ENCODE peak calls at places on chromosomes 16 and 17, in eight cellular contexts. W, U, T, E, K, C, N and A are unnamed samples.
A peak's percentile ranks its signal among the peaks of the same experiment; 100 is the strongest.

GRCh38 chr16:17379121-17379571 is 91.6 kb downstream of the XYLT1 start:
- DNase-seq in N (peak; percentile 88), E (no peak), T (no peak), W (no peak), U (peak; percentile 25), K (no peak), C (no peak), A (no peak)

GRCh38 chr16:15765880-15766279 is 90.9 kb downstream of the MYH11 start:
- DNase-seq in K (peak; percentile 62), E (peak; percentile 84), U (peak; percentile 48), W (peak; percentile 29), T (no peak), C (no peak), N (peak; percentile 48), A (peak; percentile 41)

GRCh38 chr17:2435852-2436251 is 35.0 kb upstream of the MNT start:
- DNase-seq in K (no peak), C (no peak), W (no peak), E (no peak), N (no peak), T (no peak), U (no peak), A (no peak)

GRCh38 chr16:26987631-26988030 is 79.1 kb upstream of the C16orf82 start:
- DNase-seq in W (no peak), N (peak; percentile 84), C (no peak), T (no peak), K (no peak), U (peak; percentile 51), E (no peak), A (no peak)

GRCh38 chr16:65111306-65111705 is 10.6 kb downstream of the CDH11 start:
- DNase-seq in U (no peak), W (no peak), N (no peak), T (no peak), E (no peak), K (peak; percentile 88), C (no peak), A (no peak)

GRCh38 chr16:69243479-69243878 is 56.5 kb downstream of the SNTB2 start:
- DNase-seq in U (peak; percentile 38), E (no peak), W (no peak), C (no peak), K (no peak), N (peak; percentile 82), T (no peak), A (no peak)

GRCh38 chr17:43702636-43703035 is 40.9 kb upstream of the MEOX1 start:
- DNase-seq in W (no peak), E (peak; percentile 56), T (no peak), K (no peak), U (no peak), C (no peak), N (no peak), A (no peak)

GRCh38 chr16:76345093-76345735 is 68.0 kb downstream of the CNTNAP4 start:
- DNase-seq in T (peak; percentile 80), U (peak; percentile 99), W (no peak), K (no peak), C (no peak), N (no peak), E (no peak), A (peak; percentile 6)

GRCh38 chr17:43020789-43021738 is 1.1 kb downstream of the VAT1 start:
- DNase-seq in T (peak; percentile 85), E (peak; percentile 84), C (no peak), N (peak; percentile 77), W (no peak), U (peak; percentile 76), K (peak; percentile 40), A (peak; percentile 47)

GRCh38 chr16:25093208-25094061 is 18.1 kb upstream of the LCMT1 start:
- DNase-seq in C (no peak), W (no peak), K (no peak), E (peak; percentile 93), N (no peak), U (no peak), T (no peak), A (no peak)

GRCh38 chr17:8159459-8160223 is 3.1 kb downstream of the VAMP2 start:
- DNase-seq in N (no peak), K (no peak), E (no peak), C (no peak), U (no peak), W (no peak), T (no peak), A (no peak)

GRCh38 chr16:68719993-68720489 is 17.1 kb upstream of the CDH1 start:
- DNase-seq in T (no peak), K (no peak), N (no peak), W (no peak), U (no peak), E (no peak), C (no peak), A (no peak)

GRCh38 chr16:69812213-69813014 is 50.3 kb downstream of the WWP2 start:
- DNase-seq in W (no peak), E (no peak), K (peak; percentile 54), T (no peak), N (no peak), U (no peak), C (no peak), A (peak; percentile 29)

GRCh38 chr17:47251421-47251940 is 2.1 kb upstream of the ITGB3 start:
- DNase-seq in T (no peak), U (no peak), W (no peak), K (no peak), E (no peak), N (no peak), C (no peak), A (no peak)

DNA sequence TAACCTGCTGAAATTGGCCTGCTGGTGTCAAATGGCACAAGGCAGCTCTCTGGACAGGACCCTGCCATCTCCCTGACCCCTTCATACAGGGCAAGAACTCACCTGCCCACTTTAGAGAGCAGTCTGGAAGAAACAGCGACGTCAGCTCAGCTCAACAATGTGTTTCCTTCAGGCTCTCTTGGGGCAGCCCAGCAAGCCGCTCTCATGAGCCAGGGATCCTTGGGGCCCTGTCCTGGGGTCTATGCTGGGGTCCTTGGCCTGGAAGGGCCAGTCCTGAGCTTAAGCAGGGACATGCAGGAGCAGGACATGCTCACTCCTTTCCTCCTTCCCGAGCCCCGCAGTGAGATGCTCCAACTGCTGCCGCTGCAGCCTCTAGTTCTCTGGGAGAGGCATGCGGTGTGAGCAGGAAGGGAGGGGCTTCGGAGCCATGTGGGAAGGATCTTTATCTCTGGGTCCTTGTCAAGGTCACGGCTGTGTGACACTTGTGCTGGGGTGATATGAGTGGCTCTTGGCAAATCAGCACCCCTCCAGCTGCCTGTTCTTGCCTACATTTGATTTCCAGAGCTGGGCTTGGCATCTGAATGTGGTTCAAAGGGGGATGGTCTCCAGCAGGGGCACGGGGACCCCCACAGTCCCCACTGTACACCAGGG is 3.4 kb downstream of the C1QTNF1 start:
- DNase-seq in C (no peak), U (peak; percentile 37), T (no peak), N (no peak), W (no peak), E (no peak), K (no peak), A (no peak)
- H3K4me3 ChIP-seq in C (peak overlapping the region; percentile 79), U (peak overlapping the region; percentile 86), T (peak overlapping the region; percentile 7), N (no peak overlapping the region), W (no peak overlapping the region), E (no peak overlapping the region), K (peak overlapping the region; percentile 56), A (no peak overlapping the region)

GRCh38 chr17:57868007-57868774 is 18.3 kb upstream of the MRPS23 start:
- DNase-seq in U (peak; percentile 85), E (peak; percentile 96), W (no peak), T (peak; percentile 86), C (peak; percentile 69), K (peak; percentile 93), N (peak; percentile 93), A (peak; percentile 95)
- TF ChIP-seq CTCF in U (peak; percentile 53), E (peak; percentile 8), W (peak; percentile 39), T (peak; percentile 48), C (peak; percentile 53), K (peak; percentile 54), N (peak; percentile 68), A (peak; percentile 33)

GRCh38 chr17:55585629-55586028 is 74.4 kb upstream of the SMIM36 start:
- DNase-seq in U (no peak), W (no peak), K (peak; percentile 50), C (no peak), N (no peak), E (no peak), T (no peak), A (no peak)

GRCh38 chr17:55582910-55583309 is 71.7 kb upstream of the SMIM36 start:
- DNase-seq in E (no peak), K (peak; percentile 15), W (no peak), U (no peak), N (no peak), C (no peak), T (no peak), A (no peak)

GRCh38 chr17:55584861-55585260 is 73.6 kb upstream of the SMIM36 start:
- DNase-seq in C (no peak), E (no peak), K (no peak), U (no peak), T (no peak), W (no peak), N (no peak), A (no peak)

GRCh38 chr17:55587608-55588139 is 76.4 kb upstream of the SMIM36 start:
- DNase-seq in K (no peak), U (peak; percentile 61), N (peak; percentile 61), E (no peak), T (peak; percentile 74), C (no peak), W (no peak), A (no peak)

DNA sequence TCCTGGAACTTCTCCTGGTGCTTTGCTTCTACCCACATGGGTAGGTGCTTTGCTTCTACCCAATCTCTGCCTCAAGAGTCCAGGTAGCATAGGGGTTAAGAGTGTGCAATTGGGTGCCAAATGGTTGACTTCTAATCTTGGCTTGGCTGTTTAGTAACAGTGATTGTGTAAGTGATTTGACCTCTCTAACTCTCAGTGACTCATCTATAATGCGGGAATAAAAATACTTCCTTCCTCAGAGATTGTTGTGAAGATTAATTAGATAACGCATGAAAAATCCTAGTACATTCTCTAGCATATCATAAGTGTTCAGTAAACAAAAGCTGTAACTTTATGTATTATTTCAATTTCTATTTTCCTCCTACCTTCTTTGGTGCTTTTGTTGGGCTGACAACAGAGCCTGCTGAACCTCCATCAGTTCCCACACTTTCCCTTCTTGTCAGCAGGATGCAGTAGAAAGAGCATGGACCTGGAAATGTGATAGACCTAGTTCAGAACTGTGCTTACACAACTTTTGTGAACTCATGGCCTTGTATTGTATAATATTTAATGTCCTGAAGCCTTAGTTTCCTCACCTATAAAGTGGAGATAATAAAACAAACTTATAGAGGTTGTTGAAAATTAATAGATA is 72.9 kb upstream of the SMIM36 start:
- DNase-seq in N (peak; percentile 38), C (no peak), W (no peak), E (peak; percentile 31), U (peak; percentile 22), T (no peak), K (peak; percentile 65), A (peak; percentile 54)
- H3K4me3 ChIP-seq in N (no peak overlapping the region), C (no peak overlapping the region), W (no peak overlapping the region), E (no peak overlapping the region), U (no peak overlapping the region), T (no peak overlapping the region), K (no peak overlapping the region), A (no peak overlapping the region)

DNA sequence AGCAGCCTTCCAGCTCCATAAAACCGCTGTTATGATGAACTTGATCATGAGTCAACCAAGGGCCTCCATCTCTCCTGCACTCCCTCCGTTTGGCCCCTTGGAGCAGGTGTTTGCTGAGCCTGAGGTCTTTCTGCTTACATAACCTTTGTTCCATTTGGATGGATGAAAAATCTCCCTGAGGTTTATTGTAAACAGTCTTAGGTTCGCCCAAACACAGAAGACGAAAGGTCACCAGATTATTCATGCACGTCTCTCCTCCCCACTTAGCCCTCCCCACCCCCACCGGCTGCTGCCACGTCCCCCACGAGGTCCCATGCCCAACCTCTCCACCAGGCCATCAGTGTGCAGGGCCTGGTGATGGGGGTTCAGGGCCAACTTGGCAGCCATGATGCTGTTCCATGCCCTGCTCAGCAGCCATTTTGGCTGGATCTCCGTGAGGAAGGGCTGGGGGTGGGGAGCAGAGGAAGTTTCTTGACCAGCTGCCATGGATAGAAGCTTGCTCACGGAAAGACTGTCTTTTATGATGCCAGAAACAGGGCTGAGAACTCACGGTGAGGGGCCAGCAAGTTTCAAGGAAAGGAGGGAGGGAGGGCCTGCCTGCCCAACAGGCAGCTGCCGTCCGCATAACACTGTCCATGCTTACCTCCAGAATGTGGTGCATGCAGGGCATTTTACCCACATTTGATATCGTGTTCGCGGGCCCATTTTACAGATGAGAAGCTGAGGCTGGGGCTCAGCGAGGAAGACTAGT is 47.8 kb upstream of the FOXF1 start:
- DNase-seq in U (no peak), E (no peak), T (no peak), W (no peak), K (no peak), C (no peak), N (no peak), A (no peak)
- TF ChIP-seq CTCF in U (no peak), E (no peak), T (no peak), W (no peak), K (no peak), C (no peak), N (no peak), A (no peak)